ENCODE peak calls at places on chromosomes 6 and 20, in six cellular contexts. R is left lung, K is epithelial cell of esophagus, F is heart right ventricle, W is colonic mucosa, L is ascending aorta. Z is an unnamed sample.

GRCh38 chr6:128233501-128233900 is 286.9 kb downstream of the PTPRK start:
- DNase-seq in R (no peak), K (peak; percentile 43), F (no peak), W (no peak), L (no peak), Z (no peak)

GRCh38 chr20:21111416-21111815 is 5.3 kb upstream of the LINC00237 start:
- DNase-seq in R (no peak), K (no peak), F (no peak), W (no peak), L (no peak), Z (no peak)

GRCh38 chr6:137910843-137911456 is 43.9 kb downstream of the TNFAIP3 start:
- DNase-seq in R (no peak), K (no peak), F (no peak), W (no peak), L (no peak), Z (no peak)

GRCh38 chr20:17967595-17968365 is 814 bp downstream of the SNX5 start:
- DNase-seq in R (no peak), K (peak; percentile 39), F (peak; percentile 37), W (peak; percentile 49), L (peak; percentile 16), Z (no peak)

GRCh38 chr20:46468508-46468907 is 44.9 kb downstream of the ZNF334 start:
- DNase-seq in R (no peak), K (no peak), F (no peak), W (no peak), L (no peak), Z (no peak)

GRCh38 chr6:17986656-17987575 is 519 bp downstream of the KIF13A start:
- DNase-seq in R (peak; percentile 92), K (peak; percentile 54), F (peak; percentile 76), W (peak; percentile 72), L (no peak), Z (peak; percentile 25)

GRCh38 chr20:47701612-47702011 is 83.7 kb downstream of the SULF2 start:
- DNase-seq in R (no peak), K (no peak), F (no peak), W (no peak), L (no peak), Z (no peak)

GRCh38 chr20:60718743-60719142 is 533.3 kb upstream of the CDH4 start:
- DNase-seq in R (no peak), K (no peak), F (no peak), W (no peak), L (no peak), Z (no peak)

GRCh38 chr20:5933802-5934436 is 16.4 kb downstream of the TRMT6 start:
- DNase-seq in R (no peak), K (peak; percentile 50), F (peak; percentile 7), W (no peak), L (no peak), Z (no peak)

GRCh38 chr20:8156603-8157079 is 24.6 kb downstream of the PLCB1 start:
- DNase-seq in R (no peak), K (peak; percentile 8), F (no peak), W (no peak), L (no peak), Z (no peak)

GRCh38 chr6:159833556-159833955 is 33.5 kb downstream of the PNLDC1 start:
- DNase-seq in R (no peak), K (no peak), F (no peak), W (no peak), L (no peak), Z (no peak)

GRCh38 chr20:59145926-59146800 is 17.5 kb upstream of the ZNF831 start:
- DNase-seq in R (no peak), K (no peak), F (peak; percentile 28), W (no peak), L (no peak), Z (no peak)

GRCh38 chr6:116385462-116385807 is 14.7 kb downstream of the DSE start:
- DNase-seq in R (no peak), K (peak; percentile 78), F (peak; percentile 33), W (no peak), L (no peak), Z (no peak)

GRCh38 chr6:16135078-16135477 is 6.2 kb downstream of the MYLIP start:
- DNase-seq in R (no peak), K (no peak), F (no peak), W (no peak), L (no peak), Z (no peak)

GRCh38 chr20:51322164-51322707 is 220.3 kb downstream of the NFATC2 start:
- DNase-seq in R (no peak), K (no peak), F (no peak), W (no peak), L (no peak), Z (no peak)

GRCh38 chr20:51321343-51322163 is 221.0 kb downstream of the NFATC2 start:
- DNase-seq in R (no peak), K (no peak), F (no peak), W (no peak), L (no peak), Z (no peak)

GRCh38 chr20:51319522-51319921 is 223.0 kb downstream of the NFATC2 start:
- DNase-seq in R (no peak), K (no peak), F (no peak), W (no peak), L (no peak), Z (no peak)

GRCh38 chr20:51315390-51315789 is 227.1 kb downstream of the NFATC2 start:
- DNase-seq in R (no peak), K (no peak), F (no peak), W (no peak), L (no peak), Z (no peak)

GRCh38 chr20:51318058-51318960 is 224.2 kb downstream of the NFATC2 start:
- DNase-seq in R (no peak), K (no peak), F (peak; percentile 9), W (peak; percentile 80), L (no peak), Z (peak; percentile 40)
- TF ChIP-seq CTCF in R (no peak), K (peak; percentile 40), F (peak; percentile 60), W (peak; percentile 55), L (no peak), Z (peak; percentile 60)

GRCh38 chr6:4774296-4774695 is 1.9 kb upstream of the CDYL start:
- DNase-seq in R (no peak), K (no peak), F (no peak), W (no peak), L (no peak), Z (no peak)

GRCh38 chr6:4774715-4775590 is 1.3 kb upstream of the CDYL start:
- DNase-seq in R (peak; percentile 86), K (peak; percentile 34), F (peak; percentile 21), W (peak; percentile 47), L (no peak), Z (peak; percentile 40)

GRCh38 chr6:4776493-4776966 is 326 bp downstream of the CDYL start:
- DNase-seq in R (peak; percentile 91), K (no peak), F (peak; percentile 27), W (peak; percentile 39), L (no peak), Z (no peak)

GRCh38 chr6:4776967-4777925 is 1.0 kb downstream of the CDYL start:
- DNase-seq in R (no peak), K (peak; percentile 53), F (peak; percentile 10), W (peak; percentile 47), L (no peak), Z (peak; percentile 33)

DNA sequence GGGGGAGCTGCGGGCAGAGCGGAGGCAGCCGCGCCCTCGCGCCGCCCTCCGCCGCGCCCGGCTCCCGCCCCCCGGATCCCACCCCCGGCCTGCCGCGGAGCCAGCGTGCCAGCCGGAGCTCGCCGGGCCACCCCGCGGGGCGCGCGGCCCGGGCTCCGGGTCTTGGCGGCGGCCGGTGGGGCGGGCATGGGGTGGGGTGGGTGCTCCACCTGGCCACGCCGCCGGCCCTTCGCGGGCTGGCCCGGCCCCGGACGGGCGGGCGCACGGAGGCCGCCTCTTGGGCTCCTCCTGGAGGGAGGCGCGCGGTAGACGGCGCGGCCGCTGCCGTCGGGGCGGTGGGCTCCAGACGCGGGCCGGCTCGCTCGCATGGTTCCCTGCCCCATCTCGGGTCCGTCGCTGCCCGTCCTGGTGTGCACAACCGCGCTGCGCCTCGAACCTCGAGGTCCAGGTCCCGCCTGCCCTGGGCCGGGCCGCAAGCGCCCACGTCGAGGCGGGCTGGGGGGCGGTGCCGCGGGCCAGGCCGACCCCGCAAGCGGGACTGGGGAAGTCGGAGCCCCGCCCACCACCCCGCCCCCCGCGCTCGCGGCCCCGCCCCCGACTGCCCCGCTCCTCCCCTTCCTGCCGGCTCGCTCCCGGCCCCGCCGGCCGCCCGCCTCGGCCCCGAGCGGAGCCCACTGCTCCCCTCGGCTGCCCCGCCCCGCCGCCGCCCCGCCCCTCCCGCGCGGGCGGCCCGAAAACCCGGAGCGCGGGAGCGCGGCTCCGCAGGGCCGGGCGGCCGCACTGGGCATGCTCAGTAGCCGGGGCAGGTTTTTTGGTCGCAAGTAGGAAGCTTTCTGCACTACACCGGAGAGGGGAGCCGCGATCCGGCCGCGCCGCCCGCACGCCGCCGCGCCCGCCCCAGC is at the start of gene CDYL:
- DNase-seq in R (peak; percentile 96), K (peak; percentile 92), F (peak; percentile 85), W (peak; percentile 87), L (peak; percentile 38), Z (peak; percentile 90)
- TF ChIP-seq CTCF in R (peak; percentile 16), K (no peak), F (peak; percentile 31), W (peak; percentile 23), L (peak; percentile 12), Z (no peak)

GRCh38 chr20:49394757-49395156 is 87.7 kb downstream of the KCNB1 start:
- DNase-seq in R (no peak), K (no peak), F (no peak), W (no peak), L (no peak), Z (no peak)

GRCh38 chr20:49395183-49395582 is 87.3 kb downstream of the KCNB1 start:
- DNase-seq in R (no peak), K (no peak), F (no peak), W (no peak), L (peak; percentile 39), Z (no peak)

GRCh38 chr20:49397525-49397924 is 84.9 kb downstream of the KCNB1 start:
- DNase-seq in R (no peak), K (peak; percentile 55), F (no peak), W (peak; percentile 21), L (no peak), Z (no peak)

GRCh38 chr20:49395659-49396058 is 86.8 kb downstream of the KCNB1 start:
- DNase-seq in R (no peak), K (no peak), F (no peak), W (no peak), L (no peak), Z (no peak)

GRCh38 chr20:49396230-49396629 is 86.2 kb downstream of the KCNB1 start:
- DNase-seq in R (no peak), K (no peak), F (no peak), W (no peak), L (no peak), Z (no peak)
- TF ChIP-seq CTCF in R (no peak), K (no peak), F (no peak), W (no peak), L (no peak), Z (no peak)

GRCh38 chr6:26017567-26017966 is 55.0 kb downstream of the TRIM38 start:
- DNase-seq in R (peak; percentile 78), K (peak; percentile 97), F (peak; percentile 78), W (peak; percentile 38), L (peak; percentile 75), Z (peak; percentile 67)
- TF ChIP-seq CTCF in R (no peak), K (peak; percentile 47), F (peak; percentile 58), W (no peak), L (peak; percentile 13), Z (peak; percentile 34)

DNA sequence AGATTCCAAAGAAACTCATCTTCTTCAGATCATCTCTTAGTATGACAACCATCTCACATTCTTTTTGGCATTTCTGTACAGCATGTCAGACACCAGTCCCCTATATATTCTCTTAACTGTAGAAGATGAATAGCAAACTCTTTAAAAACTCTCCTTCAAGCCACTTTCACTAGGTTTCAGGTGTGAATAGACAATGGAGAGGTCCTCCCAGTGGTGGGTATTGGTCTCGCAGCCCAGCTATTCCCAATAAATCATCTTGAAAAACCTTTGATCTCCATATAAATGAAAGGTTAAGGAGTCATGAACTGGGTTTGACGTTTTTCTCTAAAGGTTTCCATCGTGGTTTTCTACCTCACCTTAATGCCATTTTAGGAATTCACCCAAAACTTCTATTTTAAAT is 180.0 kb downstream of the GJA1 start:
- DNase-seq in R (no peak), K (peak; percentile 21), F (no peak), W (no peak), L (no peak), Z (no peak)
- TF ChIP-seq CTCF in R (no peak), K (peak; percentile 31), F (no peak), W (no peak), L (no peak), Z (no peak)

Z was measured in natural killer cell.